ENCODE peak calls at places on chromosome 16, in seven cellular contexts. O, K, Z, U, D, A and I are unnamed samples.

GRCh38 chr16:67161595-67162058 is 1.9 kb downstream of the FBXL8 start:
- DNase-seq in O (no peak), K (no peak), Z (no peak), U (no peak), D (no peak), A (no peak), I (no peak)

GRCh38 chr16:10565167-10565566 is 15.2 kb downstream of the EMP2 start:
- DNase-seq in O (no peak), K (no peak), Z (no peak), U (no peak), D (no peak), A (no peak), I (no peak)

GRCh38 chr16:89426736-89427525 is 63.4 kb downstream of the ANKRD11 start:
- DNase-seq in O (no peak), K (no peak), Z (no peak), U (no peak), D (no peak), A (no peak), I (no peak)

GRCh38 chr16:69049146-69049545 is 56.3 kb upstream of the HAS3 start:
- DNase-seq in O (no peak), K (no peak), Z (peak), U (no peak), D (no peak), A (no peak), I (no peak)

GRCh38 chr16:81599034-81599744 is 154.6 kb downstream of the CMIP start:
- DNase-seq in O (no peak), K (no peak), Z (no peak), U (no peak), D (no peak), A (no peak), I (no peak)

GRCh38 chr16:22191966-22192260 is 14.2 kb upstream of the EEF2K start:
- DNase-seq in O (no peak), K (no peak), Z (peak), U (no peak), D (no peak), A (no peak), I (no peak)

GRCh38 chr16:78893340-78893739 is 707.2 kb downstream of the MAF start:
- DNase-seq in O (no peak), K (no peak), Z (no peak), U (no peak), D (no peak), A (no peak), I (no peak)

GRCh38 chr16:83799336-83799735 is 8.4 kb upstream of the HSBP1 start:
- DNase-seq in O (no peak), K (no peak), Z (no peak), U (no peak), D (no peak), A (no peak), I (no peak)

GRCh38 chr16:81238296-81239011 is at the start of gene BCO1:
- DNase-seq in O (peak), K (no peak), Z (peak), U (no peak), D (no peak), A (no peak), I (no peak)

GRCh38 chr16:89052191-89052787 is 41.4 kb upstream of the ACSF3 start:
- DNase-seq in O (no peak), K (no peak), Z (no peak), U (no peak), D (no peak), A (no peak), I (no peak)

GRCh38 chr16:87458424-87458915 is 34.4 kb downstream of the ZCCHC14 start:
- DNase-seq in O (no peak), K (no peak), Z (no peak), U (no peak), D (no peak), A (no peak), I (no peak)

GRCh38 chr16:87459027-87459426 is 33.8 kb downstream of the ZCCHC14 start:
- DNase-seq in O (no peak), K (no peak), Z (no peak), U (no peak), D (no peak), A (no peak), I (no peak)

GRCh38 chr16:87457724-87458423 is 35.0 kb downstream of the ZCCHC14 start:
- DNase-seq in O (no peak), K (no peak), Z (peak), U (no peak), D (peak), A (no peak), I (no peak)

GRCh38 chr16:87459833-87460232 is 33.0 kb downstream of the ZCCHC14 start:
- DNase-seq in O (no peak), K (no peak), Z (no peak), U (no peak), D (no peak), A (no peak), I (no peak)

DNA sequence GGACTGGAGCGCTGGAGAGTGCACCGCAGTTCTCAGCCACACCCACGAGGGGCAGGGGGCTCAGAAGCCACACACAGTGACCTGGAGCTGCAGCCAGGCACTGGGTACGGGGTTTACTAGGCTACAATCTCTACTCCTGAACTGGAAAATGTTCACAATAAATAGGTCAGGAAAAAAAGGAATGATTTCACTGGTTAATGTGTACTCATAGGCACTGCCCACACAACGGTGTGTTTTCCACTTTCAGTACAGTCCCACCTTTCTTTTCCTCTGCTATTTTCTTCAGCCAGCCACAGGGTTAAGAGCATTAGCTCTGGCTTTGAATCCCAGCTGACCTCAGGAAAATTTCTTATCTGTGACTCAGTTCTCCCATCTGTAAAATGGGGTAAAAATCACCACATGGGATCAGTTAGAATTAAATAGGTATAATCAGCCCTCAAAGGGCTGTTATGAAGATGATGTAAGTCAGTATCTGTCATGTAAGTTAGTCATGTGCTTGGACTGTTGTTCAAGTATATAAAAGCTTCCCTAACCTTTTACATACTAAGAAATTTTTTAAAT is 35.7 kb downstream of the ZCCHC14 start:
- DNase-seq in O (no peak), K (no peak), Z (peak), U (no peak), D (no peak), A (no peak), I (no peak)
- TF ChIP-seq CTCF in O (no peak), K (no peak), Z (no peak), U (no peak), D (no peak), A (no peak), I (no peak)

GRCh38 chr16:82738699-82739098 is 111.9 kb downstream of the CDH13 start:
- DNase-seq in O (no peak), K (no peak), Z (peak), U (no peak), D (no peak), A (no peak), I (no peak)
- TF ChIP-seq CTCF in O (peak), K (no peak), Z (peak), U (no peak), D (peak), A (no peak), I (no peak)

GRCh38 chr16:53507464-53508180 is 4.6 kb upstream of the AKTIP start:
- DNase-seq in O (no peak), K (no peak), Z (no peak), U (no peak), D (no peak), A (no peak), I (no peak)

GRCh38 chr16:53509906-53510703 is 7.1 kb upstream of the AKTIP start:
- DNase-seq in O (peak), K (peak), Z (peak), U (peak), D (peak), A (peak), I (no peak)

GRCh38 chr16:53511084-53511402 is 8.0 kb upstream of the AKTIP start:
- DNase-seq in O (no peak), K (no peak), Z (no peak), U (no peak), D (no peak), A (no peak), I (no peak)

GRCh38 chr16:53511403-53512280 is 8.6 kb upstream of the AKTIP start:
- DNase-seq in O (no peak), K (no peak), Z (no peak), U (no peak), D (no peak), A (no peak), I (no peak)

GRCh38 chr16:53510704-53511070 is 7.7 kb upstream of the AKTIP start:
- DNase-seq in O (no peak), K (no peak), Z (no peak), U (no peak), D (no peak), A (no peak), I (no peak)
- TF ChIP-seq CTCF in O (no peak), K (peak), Z (no peak), U (peak), D (no peak), A (no peak), I (no peak)

DNA sequence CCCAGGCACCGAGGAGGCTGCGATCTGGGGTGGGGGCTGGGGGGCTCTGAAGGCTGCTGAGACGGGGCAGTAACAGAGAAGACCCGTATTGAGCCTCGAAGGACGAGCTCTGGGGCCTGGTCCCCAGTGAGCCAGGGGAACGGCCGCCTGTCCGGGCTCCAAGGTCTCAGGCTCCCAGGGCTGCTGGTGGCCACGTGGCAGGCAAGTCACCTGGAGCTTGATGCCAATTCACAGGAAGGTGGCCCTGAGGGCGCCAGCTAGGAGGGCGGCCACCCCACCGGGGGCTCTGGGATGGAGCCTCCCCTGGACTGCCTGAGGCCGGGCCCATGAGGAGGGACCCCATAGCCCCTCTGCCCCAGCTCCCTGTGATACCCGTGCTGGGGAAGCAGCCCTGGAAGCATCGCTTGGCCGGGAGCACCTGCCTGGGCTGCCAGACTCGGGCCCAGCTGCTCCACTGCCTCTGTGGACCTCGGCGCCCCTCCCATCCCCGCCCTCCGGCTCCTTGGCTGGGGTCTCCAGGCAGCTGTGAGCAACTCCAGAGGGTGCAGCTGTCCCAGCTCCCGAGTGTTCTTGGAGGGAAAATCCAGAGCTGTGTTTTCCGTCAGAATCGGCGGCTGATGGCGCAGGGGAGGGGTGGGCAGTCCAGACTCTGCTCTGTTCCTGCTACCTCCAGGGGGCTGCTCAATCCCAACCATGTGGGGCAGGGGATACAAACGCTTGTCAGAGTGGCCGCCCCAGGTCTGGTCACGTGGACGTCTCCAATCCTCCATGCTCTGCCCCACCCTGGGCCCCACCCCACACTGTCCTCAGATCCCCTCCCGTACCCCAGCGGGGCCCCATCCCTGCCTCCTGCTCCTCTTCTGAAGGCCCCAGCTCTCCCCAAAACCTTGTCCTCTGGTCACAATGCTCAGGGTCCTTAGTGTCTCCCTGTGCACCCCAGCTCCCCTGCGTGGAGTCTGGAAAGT is 67.2 kb upstream of the GNG13 start:
- DNase-seq in O (no peak), K (no peak), Z (no peak), U (no peak), D (no peak), A (no peak), I (no peak)
- TF ChIP-seq CTCF in O (no peak), K (no peak), Z (no peak), U (no peak), D (no peak), A (no peak), I (no peak)

DNA sequence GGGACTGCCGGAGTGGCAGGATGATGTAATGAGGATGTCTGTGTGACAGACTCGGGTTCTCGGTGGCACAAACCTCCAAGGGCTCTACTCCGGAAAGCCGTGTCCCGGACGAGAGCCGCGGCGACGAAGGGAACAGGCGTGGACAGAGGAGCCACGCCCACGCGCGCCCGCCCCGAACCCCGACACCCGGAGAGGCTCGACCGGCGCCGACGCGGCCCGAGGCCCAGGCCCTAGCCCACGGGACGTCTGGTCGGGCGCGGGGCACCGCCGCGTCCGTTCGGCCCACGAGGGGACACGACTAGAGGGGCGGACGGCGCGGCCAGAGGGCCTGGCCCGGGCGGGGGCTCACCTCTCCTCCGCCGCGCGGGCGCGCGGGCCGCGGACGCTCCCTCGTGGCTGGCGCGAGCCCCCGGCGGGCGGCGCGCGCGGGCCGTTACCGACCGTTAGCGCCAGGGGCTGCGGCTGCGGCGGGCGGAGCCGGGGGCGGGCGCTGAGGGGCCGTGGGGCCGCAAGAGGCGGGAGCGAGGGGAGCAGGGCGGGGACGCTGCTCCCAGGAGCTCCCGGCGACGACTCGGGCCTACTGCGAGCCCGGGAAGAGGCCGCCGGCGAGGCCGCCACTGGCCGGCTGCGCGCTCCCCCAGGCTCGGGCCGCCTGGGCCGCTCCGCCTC is 2.1 kb upstream of the IRX5 start:
- DNase-seq in O (peak), K (no peak), Z (no peak), U (no peak), D (no peak), A (no peak), I (no peak)
- TF ChIP-seq CTCF in O (no peak), K (no peak), Z (no peak), U (no peak), D (no peak), A (no peak), I (no peak)

GRCh38 chr16:3223913-3224515 is 10.9 kb downstream of the ZNF200 start:
- DNase-seq in O (no peak), K (no peak), Z (peak), U (no peak), D (no peak), A (no peak), I (no peak)
- TF ChIP-seq CTCF in O (no peak), K (no peak), Z (no peak), U (no peak), D (no peak), A (no peak), I (no peak)

DNA sequence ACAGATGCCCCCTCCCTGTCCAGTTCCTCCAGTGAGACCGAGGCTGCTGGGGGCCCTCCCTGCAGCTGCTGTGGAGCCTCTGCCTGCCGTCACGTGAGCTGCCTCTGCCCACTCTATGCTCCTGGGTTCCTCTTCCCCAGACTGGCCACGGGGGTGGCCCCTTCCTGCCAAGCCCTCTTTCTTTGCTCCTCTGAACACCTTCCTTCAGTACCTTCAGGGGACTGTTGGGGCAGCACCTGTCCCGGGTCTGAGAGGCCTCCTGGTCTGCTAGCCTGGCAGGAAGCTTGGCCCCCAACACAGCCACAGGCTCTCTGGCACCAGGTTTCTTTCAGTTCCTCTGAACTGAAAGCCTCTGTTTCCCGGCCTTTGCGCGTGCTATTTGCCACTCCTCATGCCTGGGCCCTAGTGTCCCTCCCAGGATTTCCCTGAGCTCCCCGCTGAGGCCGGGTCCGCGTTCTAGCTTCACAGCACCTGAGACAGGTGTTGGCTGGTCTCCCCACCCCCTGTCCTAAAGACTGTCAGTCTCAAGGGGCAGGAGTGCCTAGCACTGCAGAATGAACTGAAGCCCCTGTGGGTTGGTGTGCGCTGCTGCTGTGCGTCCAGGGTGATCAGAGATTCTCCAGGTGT is 6.6 kb upstream of the ATP6V0C start:
- DNase-seq in O (no peak), K (no peak), Z (no peak), U (no peak), D (no peak), A (no peak), I (no peak)
- TF ChIP-seq CTCF in O (no peak), K (no peak), Z (no peak), U (no peak), D (no peak), A (no peak), I (no peak)

DNA sequence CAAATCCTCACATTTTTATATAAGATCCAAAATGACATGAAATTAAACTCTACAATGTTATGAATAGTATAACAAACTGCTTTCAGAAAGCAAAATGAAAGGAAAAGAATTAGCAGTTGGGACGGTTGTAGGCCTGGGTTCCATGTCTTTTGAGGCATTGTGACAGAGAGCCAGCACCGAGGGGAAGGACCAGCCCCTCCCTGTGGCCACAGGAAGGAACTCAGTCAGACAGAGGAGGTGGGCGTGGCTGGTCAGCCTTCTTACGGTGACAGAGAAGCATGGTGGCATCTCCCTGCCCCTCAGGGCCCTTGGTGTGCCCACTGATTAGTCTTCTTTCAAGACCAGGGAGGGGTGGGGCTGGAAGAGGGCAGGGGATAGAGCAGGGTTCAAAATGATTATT is 5.7 kb downstream of the ZNF319 start:
- DNase-seq in O (peak), K (peak), Z (peak), U (peak), D (peak), A (no peak), I (no peak)
- TF ChIP-seq CTCF in O (peak), K (no peak), Z (peak), U (peak), D (peak), A (no peak), I (no peak)